ENCODE peak calls at places on chromosomes 11 and 22, in eight cellular contexts. One of them, this sample, is unnamed.

GRCh38 chr11:83545494-83545893 is 259.3 kb upstream of the CCDC90B start:
- DNase-seq in fibroblast of mammary gland: no peak
- DNase-seq in NCI-H1105: no peak
- DNase-seq in BE2C: no peak
- DNase-seq in activated CD4-positive, alpha-beta T cell treated with anti-CD3 and anti-CD28 coated beads for 4 hours: no peak
- DNase-seq in nephron progenitor cell: no peak
- DNase-seq in stimulated activated CD8-positive, alpha-beta memory T cell treated with anti-CD3 and anti-CD28 coated beads, Interleukin-4, amount 100 ng/mL, for 4 hours: no peak
- DNase-seq in foreskin fibroblast: no peak
- DNase-seq in this sample: no peak

GRCh38 chr11:72696866-72697428 is 22.7 kb upstream of the PDE2A start:
- DNase-seq in fibroblast of mammary gland: peak
- DNase-seq in nephron progenitor cell: peak
- DNase-seq in foreskin fibroblast: no peak
- DNase-seq in activated CD4-positive, alpha-beta T cell treated with anti-CD3 and anti-CD28 coated beads for 4 hours: no peak
- DNase-seq in stimulated activated CD8-positive, alpha-beta memory T cell treated with anti-CD3 and anti-CD28 coated beads, Interleukin-4, amount 100 ng/mL, for 4 hours: no peak
- DNase-seq in NCI-H1105: no peak
- DNase-seq in BE2C: no peak
- DNase-seq in this sample: no peak

GRCh38 chr22:29704528-29705285 is 15.1 kb upstream of the CABP7 start:
- DNase-seq in foreskin fibroblast: no peak
- DNase-seq in fibroblast of mammary gland: peak
- DNase-seq in nephron progenitor cell: no peak
- DNase-seq in activated CD4-positive, alpha-beta T cell treated with anti-CD3 and anti-CD28 coated beads for 4 hours: no peak
- DNase-seq in stimulated activated CD8-positive, alpha-beta memory T cell treated with anti-CD3 and anti-CD28 coated beads, Interleukin-4, amount 100 ng/mL, for 4 hours: no peak
- DNase-seq in BE2C: peak
- DNase-seq in NCI-H1105: no peak
- DNase-seq in this sample: peak

GRCh38 chr22:20401376-20402020 is 7.5 kb downstream of the ZNF74 start:
- DNase-seq in activated CD4-positive, alpha-beta T cell treated with anti-CD3 and anti-CD28 coated beads for 4 hours: no peak
- DNase-seq in stimulated activated CD8-positive, alpha-beta memory T cell treated with anti-CD3 and anti-CD28 coated beads, Interleukin-4, amount 100 ng/mL, for 4 hours: no peak
- DNase-seq in BE2C: no peak
- DNase-seq in nephron progenitor cell: no peak
- DNase-seq in NCI-H1105: no peak
- DNase-seq in foreskin fibroblast: no peak
- DNase-seq in fibroblast of mammary gland: no peak
- DNase-seq in this sample: peak

GRCh38 chr11:99937330-99937729 is 749.8 kb upstream of the ARHGAP42 start:
- DNase-seq in NCI-H1105: no peak
- DNase-seq in nephron progenitor cell: peak
- DNase-seq in stimulated activated CD8-positive, alpha-beta memory T cell treated with anti-CD3 and anti-CD28 coated beads, Interleukin-4, amount 100 ng/mL, for 4 hours: no peak
- DNase-seq in BE2C: no peak
- DNase-seq in fibroblast of mammary gland: no peak
- DNase-seq in activated CD4-positive, alpha-beta T cell treated with anti-CD3 and anti-CD28 coated beads for 4 hours: no peak
- DNase-seq in foreskin fibroblast: no peak
- DNase-seq in this sample: no peak

GRCh38 chr22:25492950-25493790 is 71.3 kb upstream of the GRK3 start:
- DNase-seq in BE2C: peak
- DNase-seq in nephron progenitor cell: peak
- DNase-seq in stimulated activated CD8-positive, alpha-beta memory T cell treated with anti-CD3 and anti-CD28 coated beads, Interleukin-4, amount 100 ng/mL, for 4 hours: no peak
- DNase-seq in foreskin fibroblast: no peak
- DNase-seq in NCI-H1105: peak
- DNase-seq in fibroblast of mammary gland: no peak
- DNase-seq in activated CD4-positive, alpha-beta T cell treated with anti-CD3 and anti-CD28 coated beads for 4 hours: no peak
- DNase-seq in this sample: no peak

GRCh38 chr22:41524283-41524682 is 20.0 kb downstream of the POLR3H start:
- DNase-seq in nephron progenitor cell: no peak
- DNase-seq in activated CD4-positive, alpha-beta T cell treated with anti-CD3 and anti-CD28 coated beads for 4 hours: no peak
- DNase-seq in NCI-H1105: no peak
- DNase-seq in foreskin fibroblast: no peak
- DNase-seq in BE2C: no peak
- DNase-seq in fibroblast of mammary gland: peak
- DNase-seq in stimulated activated CD8-positive, alpha-beta memory T cell treated with anti-CD3 and anti-CD28 coated beads, Interleukin-4, amount 100 ng/mL, for 4 hours: no peak
- DNase-seq in this sample: peak

GRCh38 chr22:27597703-27598444 is 203.7 kb downstream of the MN1 start:
- DNase-seq in foreskin fibroblast: no peak
- DNase-seq in NCI-H1105: no peak
- DNase-seq in fibroblast of mammary gland: peak
- DNase-seq in nephron progenitor cell: no peak
- DNase-seq in stimulated activated CD8-positive, alpha-beta memory T cell treated with anti-CD3 and anti-CD28 coated beads, Interleukin-4, amount 100 ng/mL, for 4 hours: no peak
- DNase-seq in BE2C: peak
- DNase-seq in activated CD4-positive, alpha-beta T cell treated with anti-CD3 and anti-CD28 coated beads for 4 hours: no peak
- DNase-seq in this sample: no peak

GRCh38 chr11:125081098-125081798 is 18.1 kb downstream of the SLC37A2 start:
- DNase-seq in fibroblast of mammary gland: no peak
- DNase-seq in activated CD4-positive, alpha-beta T cell treated with anti-CD3 and anti-CD28 coated beads for 4 hours: no peak
- DNase-seq in foreskin fibroblast: no peak
- DNase-seq in nephron progenitor cell: no peak
- DNase-seq in stimulated activated CD8-positive, alpha-beta memory T cell treated with anti-CD3 and anti-CD28 coated beads, Interleukin-4, amount 100 ng/mL, for 4 hours: no peak
- DNase-seq in BE2C: no peak
- DNase-seq in NCI-H1105: no peak
- DNase-seq in this sample: no peak

GRCh38 chr22:42347281-42347824 is 76.9 kb upstream of the TCF20 start:
- DNase-seq in foreskin fibroblast: no peak
- DNase-seq in activated CD4-positive, alpha-beta T cell treated with anti-CD3 and anti-CD28 coated beads for 4 hours: no peak
- DNase-seq in nephron progenitor cell: peak
- DNase-seq in NCI-H1105: no peak
- DNase-seq in stimulated activated CD8-positive, alpha-beta memory T cell treated with anti-CD3 and anti-CD28 coated beads, Interleukin-4, amount 100 ng/mL, for 4 hours: no peak
- DNase-seq in fibroblast of mammary gland: no peak
- DNase-seq in BE2C: peak
- DNase-seq in this sample: no peak

GRCh38 chr22:40799008-40799407 is 20.1 kb downstream of the SLC25A17 start:
- DNase-seq in NCI-H1105: no peak
- DNase-seq in stimulated activated CD8-positive, alpha-beta memory T cell treated with anti-CD3 and anti-CD28 coated beads, Interleukin-4, amount 100 ng/mL, for 4 hours: no peak
- DNase-seq in activated CD4-positive, alpha-beta T cell treated with anti-CD3 and anti-CD28 coated beads for 4 hours: no peak
- DNase-seq in fibroblast of mammary gland: no peak
- DNase-seq in BE2C: no peak
- DNase-seq in nephron progenitor cell: no peak
- DNase-seq in foreskin fibroblast: no peak
- DNase-seq in this sample: no peak

GRCh38 chr11:3221408-3222002 is 2.9 kb upstream of the MRGPRG start:
- DNase-seq in nephron progenitor cell: no peak
- DNase-seq in NCI-H1105: no peak
- DNase-seq in stimulated activated CD8-positive, alpha-beta memory T cell treated with anti-CD3 and anti-CD28 coated beads, Interleukin-4, amount 100 ng/mL, for 4 hours: no peak
- DNase-seq in activated CD4-positive, alpha-beta T cell treated with anti-CD3 and anti-CD28 coated beads for 4 hours: no peak
- DNase-seq in BE2C: no peak
- DNase-seq in fibroblast of mammary gland: no peak
- DNase-seq in foreskin fibroblast: peak
- DNase-seq in this sample: peak

GRCh38 chr11:134120921-134121526 is 52.2 kb downstream of the JAM3 start:
- DNase-seq in foreskin fibroblast: peak
- DNase-seq in stimulated activated CD8-positive, alpha-beta memory T cell treated with anti-CD3 and anti-CD28 coated beads, Interleukin-4, amount 100 ng/mL, for 4 hours: no peak
- DNase-seq in fibroblast of mammary gland: peak
- DNase-seq in nephron progenitor cell: no peak
- DNase-seq in activated CD4-positive, alpha-beta T cell treated with anti-CD3 and anti-CD28 coated beads for 4 hours: no peak
- DNase-seq in NCI-H1105: no peak
- DNase-seq in BE2C: peak
- DNase-seq in this sample: no peak

GRCh38 chr11:64447717-64448598 is 89.0 kb downstream of the RPS6KA4 start:
- DNase-seq in foreskin fibroblast: peak
- DNase-seq in activated CD4-positive, alpha-beta T cell treated with anti-CD3 and anti-CD28 coated beads for 4 hours: no peak
- DNase-seq in fibroblast of mammary gland: no peak
- DNase-seq in NCI-H1105: no peak
- DNase-seq in nephron progenitor cell: peak
- DNase-seq in BE2C: no peak
- DNase-seq in stimulated activated CD8-positive, alpha-beta memory T cell treated with anti-CD3 and anti-CD28 coated beads, Interleukin-4, amount 100 ng/mL, for 4 hours: no peak
- DNase-seq in this sample: peak

This sample was measured in AG08396.